ENCODE peak calls at places on chromosomes 5 and 9, in nine cellular contexts. U is stomach, K is uterus, F is H54, P is transverse colon, A is A549, R is heart left ventricle, E is lower leg skin, M is suprapubic skin. T is an unnamed sample.

GRCh38 chr9:134955801-134956200 is 38.1 kb upstream of the FCN1 start:
- DNase-seq in U (no peak), K (no peak), F (no peak), P (no peak), A (no peak), R (no peak), E (peak), M (peak), T (no peak)

GRCh38 chr5:132639706-132640130 is 18.3 kb upstream of the IL13 start:
- DNase-seq in U (no peak), K (no peak), F (no peak), P (no peak), A (no peak), R (no peak), E (no peak), M (no peak), T (no peak)

GRCh38 chr5:54229041-54229780 is 81.2 kb downstream of the ARL15 start:
- DNase-seq in U (peak), K (peak), F (no peak), P (peak), A (peak), R (peak), E (peak), M (peak), T (peak)

GRCh38 chr5:22057012-22057411 is 796.1 kb downstream of the CDH12 start:
- DNase-seq in U (no peak), K (no peak), F (no peak), P (no peak), A (no peak), R (no peak), E (no peak), M (no peak), T (no peak)

GRCh38 chr9:76255781-76256455 is 138.3 kb downstream of the RFK start:
- DNase-seq in U (peak), K (peak), F (no peak), P (peak), A (no peak), R (peak), E (no peak), M (no peak), T (no peak)

GRCh38 chr9:27053369-27054057 is 48.0 kb upstream of the LRRC19 start:
- DNase-seq in U (no peak), K (no peak), F (no peak), P (no peak), A (no peak), R (no peak), E (no peak), M (no peak), T (no peak)

GRCh38 chr5:10536511-10536910 is 27.4 kb upstream of the ANKRD33B start:
- DNase-seq in U (no peak), K (no peak), F (no peak), P (no peak), A (no peak), R (no peak), E (no peak), M (no peak), T (peak)

GRCh38 chr9:116337015-116337414 is 183.4 kb downstream of the PAPPA start:
- DNase-seq in U (no peak), K (no peak), F (peak), P (no peak), A (no peak), R (no peak), E (no peak), M (no peak), T (no peak)

GRCh38 chr5:154406231-154406630 is 39.6 kb upstream of the SAP30L start:
- DNase-seq in U (no peak), K (no peak), F (no peak), P (no peak), A (no peak), R (no peak), E (peak), M (no peak), T (no peak)

GRCh38 chr9:130597228-130597627 is 17.9 kb downstream of the FUBP3 start:
- DNase-seq in U (no peak), K (no peak), F (no peak), P (no peak), A (no peak), R (no peak), E (no peak), M (no peak), T (no peak)

GRCh38 chr9:131214931-131215330 is 61.4 kb downstream of the FAM78A start:
- DNase-seq in U (no peak), K (no peak), F (no peak), P (no peak), A (no peak), R (no peak), E (no peak), M (no peak), T (no peak)

GRCh38 chr5:95846554-95847260 is 24.2 kb upstream of the GLRX start:
- DNase-seq in U (peak), K (peak), F (no peak), P (peak), A (peak), R (peak), E (peak), M (no peak), T (peak)

GRCh38 chr9:130987738-130988399 is 21.1 kb upstream of the LAMC3 start:
- DNase-seq in U (no peak), K (no peak), F (no peak), P (no peak), A (no peak), R (no peak), E (no peak), M (no peak), T (no peak)

GRCh38 chr9:84751921-84752320 is 82.4 kb downstream of the NTRK2 start:
- DNase-seq in U (no peak), K (no peak), F (no peak), P (no peak), A (no peak), R (no peak), E (no peak), M (no peak), T (no peak)

GRCh38 chr5:149939572-149939971 is 5.0 kb downstream of the PDE6A start:
- DNase-seq in U (no peak), K (no peak), F (no peak), P (no peak), A (no peak), R (no peak), E (no peak), M (no peak), T (no peak)

GRCh38 chr9:137053944-137054931 is at the start of gene ENTPD2:
- DNase-seq in U (peak), K (no peak), F (no peak), P (peak), A (no peak), R (no peak), E (no peak), M (no peak), T (no peak)

GRCh38 chr5:137659209-137659608 is 76.7 kb downstream of the KLHL3 start:
- DNase-seq in U (no peak), K (no peak), F (no peak), P (no peak), A (no peak), R (no peak), E (no peak), M (no peak), T (no peak)

GRCh38 chr9:37692622-37693221 is 42.0 kb downstream of the FRMPD1 start:
- DNase-seq in U (no peak), K (no peak), F (no peak), P (no peak), A (no peak), R (no peak), E (no peak), M (no peak), T (no peak)
- TF ChIP-seq POLR2A in U (no peak), K (no peak), F (no peak), P (no peak), A (no peak), R (no peak), E (no peak), M (no peak), T (no peak)

DNA sequence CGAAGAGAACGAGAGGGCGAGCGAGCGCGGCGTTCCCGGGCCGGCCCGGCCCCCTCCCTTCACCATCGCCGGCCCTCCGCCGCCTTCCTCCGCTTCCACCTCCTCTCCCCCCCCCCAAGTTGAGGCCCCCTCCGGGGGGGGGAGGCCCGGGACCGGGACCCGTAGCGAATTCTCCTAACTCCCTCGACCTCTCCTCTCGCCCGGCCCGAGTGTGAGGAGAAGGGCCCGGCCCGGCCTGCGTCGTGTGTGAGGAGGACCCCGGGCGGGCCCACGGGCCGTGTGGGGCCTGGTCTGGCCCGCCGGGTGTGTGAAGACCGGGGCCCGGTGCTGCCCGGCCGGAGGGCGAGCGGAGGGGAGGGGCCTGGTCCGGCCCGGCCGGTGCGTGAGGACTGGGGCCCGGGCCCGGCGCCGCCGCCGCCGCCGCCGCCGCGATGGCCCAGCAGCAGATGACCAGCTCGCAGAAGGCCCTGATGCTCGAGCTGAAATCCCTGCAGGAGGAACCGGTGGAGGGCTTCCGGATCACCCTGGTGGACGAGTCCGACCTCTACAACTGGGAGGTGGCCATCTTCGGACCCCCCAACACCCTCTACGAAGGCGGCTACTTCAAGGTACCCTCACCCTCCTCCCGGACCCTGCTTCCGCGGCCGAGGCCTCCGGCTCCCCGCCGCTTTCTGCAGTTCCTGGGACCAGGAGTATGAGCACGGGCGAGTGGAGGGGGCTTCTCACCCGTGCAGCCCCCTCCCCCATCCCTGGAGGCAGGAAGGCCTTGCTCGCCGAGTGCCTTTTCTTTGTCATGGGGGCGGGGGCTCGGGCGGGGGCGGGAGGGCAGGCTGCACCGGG is 587 bp downstream of the UBE2R2 start:
- DNase-seq in U (peak), K (peak), F (peak), P (peak), A (peak), R (peak), E (peak), M (peak), T (peak)
- TF ChIP-seq POLR2A in U (no peak), K (no peak), F (no peak), P (no peak), A (no peak), R (no peak), E (no peak), M (peak), T (no peak)

DNA sequence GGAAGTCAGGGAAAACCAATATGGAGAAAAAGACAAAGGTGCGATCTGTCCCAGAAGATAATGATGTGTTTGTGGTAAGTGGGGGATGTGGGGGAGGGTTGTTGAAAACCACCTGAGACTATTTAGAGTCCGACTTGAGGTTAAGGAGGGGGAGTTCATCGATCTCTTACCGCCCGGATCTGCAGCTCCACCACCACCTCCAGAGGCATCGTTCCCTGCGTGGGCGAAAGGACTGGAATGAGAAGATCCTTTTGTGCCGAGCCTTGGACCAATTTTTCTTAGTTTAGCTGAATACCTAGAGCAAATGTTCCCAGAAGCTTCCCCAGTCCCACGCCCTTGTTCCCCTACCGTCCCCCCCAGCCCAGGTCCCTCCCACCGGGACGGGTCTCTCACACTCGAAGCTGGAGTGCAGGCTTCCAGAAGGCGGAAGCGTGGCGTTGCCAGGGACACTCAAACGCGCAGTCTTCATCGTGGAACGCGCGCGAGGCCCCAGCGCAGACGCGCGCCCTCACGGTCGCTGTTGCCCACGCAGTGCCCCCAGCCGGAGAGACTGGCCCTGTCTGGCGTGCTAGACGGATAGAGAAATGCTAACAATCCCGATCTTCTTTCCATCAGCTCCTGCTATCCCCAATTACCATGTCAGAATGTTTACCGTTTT is at the start of gene SPATA6L:
- DNase-seq in U (peak), K (peak), F (peak), P (peak), A (peak), R (peak), E (peak), M (peak), T (peak)
- TF ChIP-seq POLR2A in U (no peak), K (peak), F (no peak), P (peak), A (peak), R (no peak), E (no peak), M (no peak), T (peak)

DNA sequence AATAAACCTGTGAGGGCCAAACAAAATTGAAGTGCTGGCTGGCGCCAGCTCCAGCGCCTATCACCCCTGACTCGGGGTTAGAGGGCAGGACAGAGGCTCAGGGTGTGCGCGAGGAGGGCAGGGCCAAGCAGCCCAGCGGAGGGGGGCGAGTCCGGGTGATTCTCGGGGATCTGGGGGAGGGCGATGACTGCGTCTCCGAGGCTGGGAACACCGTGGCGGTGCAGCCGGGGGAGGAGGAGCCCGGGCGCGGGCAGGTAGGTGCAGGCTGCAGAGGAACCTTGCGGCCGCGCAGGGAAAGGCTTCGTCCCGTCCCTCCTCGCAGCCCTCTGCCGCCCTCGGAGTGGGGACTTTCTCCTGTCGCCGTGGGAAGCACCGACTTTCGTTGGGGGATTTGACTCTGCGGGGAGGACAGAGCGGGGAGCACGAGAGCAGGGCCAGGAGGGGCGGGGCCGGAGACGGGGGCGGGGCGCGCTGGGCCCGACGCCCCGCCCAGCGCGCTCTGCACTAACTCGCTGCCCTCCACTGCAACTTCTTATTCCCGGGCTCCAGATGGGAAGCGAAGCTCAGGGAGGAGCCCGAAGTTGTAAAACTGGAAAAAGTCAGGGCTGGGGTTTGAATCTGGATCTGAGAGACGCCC is 5.3 kb downstream of the RGS14 start:
- DNase-seq in U (peak), K (peak), F (no peak), P (peak), A (peak), R (peak), E (no peak), M (no peak), T (peak)
- TF ChIP-seq POLR2A in U (no peak), K (no peak), F (no peak), P (no peak), A (no peak), R (no peak), E (no peak), M (no peak), T (no peak)

GRCh38 chr5:34770486-34770885 is 68.5 kb upstream of the TTC23L start:
- DNase-seq in U (no peak), K (no peak), F (no peak), P (no peak), A (no peak), R (no peak), E (no peak), M (no peak), T (no peak)

GRCh38 chr5:34771076-34771475 is 67.9 kb upstream of the TTC23L start:
- DNase-seq in U (no peak), K (no peak), F (no peak), P (no peak), A (no peak), R (no peak), E (no peak), M (no peak), T (no peak)

GRCh38 chr5:34762321-34762871 is 76.6 kb upstream of the TTC23L start:
- DNase-seq in U (no peak), K (peak), F (no peak), P (no peak), A (no peak), R (peak), E (no peak), M (no peak), T (no peak)

GRCh38 chr5:34767127-34767526 is 71.8 kb upstream of the TTC23L start:
- DNase-seq in U (no peak), K (no peak), F (no peak), P (no peak), A (no peak), R (no peak), E (no peak), M (no peak), T (no peak)

GRCh38 chr5:34765662-34766061 is 73.3 kb upstream of the TTC23L start:
- DNase-seq in U (no peak), K (no peak), F (no peak), P (no peak), A (no peak), R (no peak), E (no peak), M (no peak), T (no peak)
- TF ChIP-seq POLR2A in U (no peak), K (no peak), F (no peak), P (no peak), A (no peak), R (no peak), E (no peak), M (no peak), T (no peak)